ENCODE peak calls at places on chromosomes 16 and 17, in ten cellular contexts. V is A172; Y is GM10248; T is NCI-H1417 treated with DMSO at 0.1 percent for 48 hours; S is stimulated activated naive CD8-positive, alpha-beta T cell treated with anti-CD3 and anti-CD28 coated beads, Interleukin-15, amount 100 ng/mL, for 72 hours; R is midbrain; M is KG1; I is neural crest cell; G is HuH-7; H is activated CD4-positive, alpha-beta T cell treated with anti-CD3 and anti-CD28 coated beads, Interleukin-2, amount 10 ng/mL, durations not matched to agents 7 days and 5 days. A is an unnamed sample.
A peak's percentile ranks its signal among the peaks of the same experiment; 100 is the strongest.

GRCh38 chr17:7346761-7347614 is 5.0 kb upstream of the KCTD11 start:
- DNase-seq in V (no peak), T (no peak), Y (no peak), S (no peak), G (no peak), H (no peak), M (no peak), R (no peak), I (no peak), A (no peak)

GRCh38 chr17:2174471-2175293 is 119.8 kb downstream of the HIC1 start:
- DNase-seq in R (no peak), T (no peak), G (peak; percentile 34), M (peak; percentile 5), S (no peak), V (peak; percentile 68), Y (no peak), H (no peak), I (no peak), A (no peak)

GRCh38 chr16:15650698-15651161 is 685 bp downstream of the NDE1 start:
- DNase-seq in G (no peak), R (no peak), T (no peak), S (peak; percentile 48), H (peak; percentile 42), M (peak; percentile 18), V (peak; percentile 11), I (peak; percentile 7), Y (peak; percentile 68), A (peak; percentile 32)

GRCh38 chr16:4323845-4324478 is 8.1 kb downstream of the GLIS2 start:
- DNase-seq in I (peak; percentile 39), R (no peak), S (no peak), M (no peak), T (no peak), V (peak; percentile 65), H (no peak), G (peak; percentile 91), Y (no peak), A (no peak)

GRCh38 chr16:86527366-86527765 is 17.0 kb downstream of the FOXF1 start:
- DNase-seq in G (no peak), Y (no peak), M (no peak), H (no peak), R (no peak), I (no peak), S (no peak), T (no peak), V (no peak), A (no peak)

GRCh38 chr17:78133971-78134898 is 3.7 kb downstream of the TMC8 start:
- DNase-seq in S (peak; percentile 72), G (peak; percentile 95), I (peak; percentile 40), Y (peak; percentile 72), R (peak; percentile 31), T (no peak), M (no peak), V (no peak), H (peak; percentile 90), A (peak; percentile 80)

GRCh38 chr17:72789711-72790110 is 302.8 kb downstream of the SLC39A11 start:
- DNase-seq in Y (no peak), R (no peak), T (no peak), G (no peak), S (no peak), V (no peak), H (no peak), I (no peak), M (no peak), A (no peak)

GRCh38 chr17:2710804-2711607 is 558 bp downstream of the CLUH start:
- DNase-seq in H (peak; percentile 32), I (no peak), M (no peak), R (no peak), G (peak; percentile 71), S (no peak), Y (no peak), V (no peak), T (no peak), A (no peak)

GRCh38 chr16:1688807-1689560 is 10.9 kb downstream of the JPT2 start:
- DNase-seq in S (no peak), I (no peak), H (no peak), M (no peak), Y (no peak), R (no peak), G (peak; percentile 57), T (no peak), V (peak; percentile 93), A (no peak)